ENCODE peak calls at places on chromosomes 16 and 17, in five cellular contexts. One of them, this sample, is unnamed.
A peak's percentile ranks its signal among the peaks of the same experiment; 100 is the strongest.

GRCh38 chr16:24471616-24472015 is 67.8 kb upstream of the RBBP6 start:
- DNase-seq in A549: no peak
- DNase-seq in K562: no peak
- DNase-seq in H1: no peak
- DNase-seq in HepG2: no peak
- DNase-seq in this sample: no peak

GRCh38 chr16:11254913-11255736 is 879 bp downstream of the SOCS1 start:
- DNase-seq in A549: peak; percentile 63
- DNase-seq in K562: peak; percentile 65
- DNase-seq in H1: no peak
- DNase-seq in HepG2: no peak
- DNase-seq in this sample: peak; percentile 52

GRCh38 chr17:74822329-74823175 is 37.1 kb downstream of the GRIN2C start:
- DNase-seq in A549: no peak
- DNase-seq in K562: no peak
- DNase-seq in H1: no peak
- DNase-seq in HepG2: no peak
- DNase-seq in this sample: no peak

GRCh38 chr17:12680407-12680897 is 14.8 kb downstream of the MYOCD start:
- DNase-seq in A549: no peak
- DNase-seq in K562: no peak
- DNase-seq in H1: no peak
- DNase-seq in HepG2: no peak
- DNase-seq in this sample: no peak

GRCh38 chr16:17134586-17134985 is 336.2 kb downstream of the XYLT1 start:
- DNase-seq in A549: no peak
- DNase-seq in K562: no peak
- DNase-seq in H1: no peak
- DNase-seq in HepG2: no peak
- DNase-seq in this sample: no peak

GRCh38 chr17:1630662-1631061 is 2.0 kb upstream of the SLC43A2 start:
- DNase-seq in A549: no peak
- DNase-seq in K562: no peak
- DNase-seq in H1: no peak
- DNase-seq in HepG2: no peak
- DNase-seq in this sample: no peak

GRCh38 chr16:9434659-9435058 is 343.2 kb downstream of the HAPSTR1 start:
- DNase-seq in A549: no peak
- DNase-seq in K562: no peak
- DNase-seq in H1: no peak
- DNase-seq in HepG2: no peak
- DNase-seq in this sample: no peak

GRCh38 chr17:9367186-9367585 is 208.4 kb downstream of the STX8 start:
- DNase-seq in A549: no peak
- DNase-seq in K562: no peak
- DNase-seq in H1: no peak
- DNase-seq in HepG2: no peak
- DNase-seq in this sample: no peak

GRCh38 chr16:47136101-47136820 is 7.5 kb downstream of the NETO2 start:
- DNase-seq in A549: peak; percentile 25
- DNase-seq in K562: no peak
- DNase-seq in H1: no peak
- DNase-seq in HepG2: peak; percentile 13
- DNase-seq in this sample: peak; percentile 91

GRCh38 chr17:29836643-29837042 is 93.4 kb downstream of the SSH2 start:
- DNase-seq in A549: no peak
- DNase-seq in K562: no peak
- DNase-seq in H1: no peak
- DNase-seq in HepG2: no peak
- DNase-seq in this sample: no peak

GRCh38 chr17:32010114-32010513 is 2.9 kb downstream of the LRRC37B start:
- DNase-seq in A549: no peak
- DNase-seq in K562: no peak
- DNase-seq in H1: no peak
- DNase-seq in HepG2: no peak
- DNase-seq in this sample: no peak

GRCh38 chr17:7885357-7886226 is 3.0 kb upstream of the CHD3 start:
- DNase-seq in A549: peak; percentile 48
- DNase-seq in K562: peak; percentile 62
- DNase-seq in H1: no peak
- DNase-seq in HepG2: no peak
- DNase-seq in this sample: peak; percentile 50

GRCh38 chr16:1002399-1003161 is 21.0 kb downstream of the SOX8 start:
- DNase-seq in A549: peak; percentile 90
- DNase-seq in K562: peak; percentile 75
- DNase-seq in H1: no peak
- DNase-seq in HepG2: peak; percentile 49
- DNase-seq in this sample: peak; percentile 81

GRCh38 chr16:50323335-50324011 is 45.3 kb downstream of the BRD7 start:
- DNase-seq in A549: peak; percentile 69
- DNase-seq in K562: no peak
- DNase-seq in H1: no peak
- DNase-seq in HepG2: peak; percentile 50
- DNase-seq in this sample: peak; percentile 46

GRCh38 chr16:4410335-4411075 is 5.9 kb downstream of the CORO7 start:
- DNase-seq in A549: no peak
- DNase-seq in K562: no peak
- DNase-seq in H1: no peak
- DNase-seq in HepG2: no peak
- DNase-seq in this sample: peak; percentile 67

GRCh38 chr16:75298252-75298651 is 46.8 kb upstream of the BCAR1 start:
- DNase-seq in A549: no peak
- DNase-seq in K562: no peak
- DNase-seq in H1: no peak
- DNase-seq in HepG2: no peak
- DNase-seq in this sample: no peak

GRCh38 chr16:35798885-35799426 is 2339.5 kb downstream of the TP53TG3F start:
- DNase-seq in A549: peak; percentile 5
- DNase-seq in K562: no peak
- DNase-seq in H1: no peak
- DNase-seq in HepG2: no peak
- DNase-seq in this sample: no peak

GRCh38 chr17:72378414-72379395 is 257.9 kb downstream of the SOX9 start:
- DNase-seq in A549: no peak
- DNase-seq in K562: no peak
- DNase-seq in H1: no peak
- DNase-seq in HepG2: no peak
- DNase-seq in this sample: no peak

GRCh38 chr17:28926786-28927185 is 23.9 kb upstream of the DHRS13 start:
- DNase-seq in A549: no peak
- DNase-seq in K562: no peak
- DNase-seq in H1: no peak
- DNase-seq in HepG2: no peak
- DNase-seq in this sample: no peak

GRCh38 chr17:45948881-45949624 is 50.0 kb upstream of the STH start:
- DNase-seq in A549: peak; percentile 81
- DNase-seq in K562: peak; percentile 88
- DNase-seq in H1: peak; percentile 39
- DNase-seq in HepG2: peak; percentile 61
- DNase-seq in this sample: peak; percentile 66

GRCh38 chr17:42830971-42831370 is 2.2 kb upstream of the PSME3 start:
- DNase-seq in A549: no peak
- DNase-seq in K562: no peak
- DNase-seq in H1: no peak
- DNase-seq in HepG2: no peak
- DNase-seq in this sample: no peak

GRCh38 chr17:44881145-44881544 is 18.1 kb downstream of the EFTUD2 start:
- DNase-seq in A549: no peak
- DNase-seq in K562: no peak
- DNase-seq in H1: no peak
- DNase-seq in HepG2: no peak
- DNase-seq in this sample: no peak

GRCh38 chr16:83771306-83771942 is 36.4 kb upstream of the HSBP1 start:
- DNase-seq in A549: no peak
- DNase-seq in K562: no peak
- DNase-seq in H1: no peak
- DNase-seq in HepG2: no peak
- DNase-seq in this sample: peak; percentile 78

GRCh38 chr16:1296688-1297412 is 12.6 kb upstream of the UBE2I start:
- DNase-seq in A549: peak; percentile 80
- DNase-seq in K562: no peak
- DNase-seq in H1: no peak
- DNase-seq in HepG2: peak; percentile 87
- DNase-seq in this sample: peak; percentile 16

GRCh38 chr16:63975669-63976068 is 1146.2 kb downstream of the CDH11 start:
- DNase-seq in A549: no peak
- DNase-seq in K562: no peak
- DNase-seq in H1: no peak
- DNase-seq in HepG2: no peak
- DNase-seq in this sample: no peak

GRCh38 chr16:46790599-46791270 is 40.2 kb downstream of the C16orf87 start:
- DNase-seq in A549: no peak
- DNase-seq in K562: no peak
- DNase-seq in H1: no peak
- DNase-seq in HepG2: peak; percentile 9
- DNase-seq in this sample: no peak

GRCh38 chr17:66165537-66166123 is 26.3 kb downstream of the CEP112 start:
- DNase-seq in A549: peak; percentile 72
- DNase-seq in K562: peak; percentile 41
- DNase-seq in H1: no peak
- DNase-seq in HepG2: peak; percentile 67
- DNase-seq in this sample: peak; percentile 72

GRCh38 chr16:55651841-55652824 is 3.7 kb upstream of the SLC6A2 start:
- DNase-seq in A549: no peak
- DNase-seq in K562: no peak
- DNase-seq in H1: no peak
- DNase-seq in HepG2: no peak
- DNase-seq in this sample: no peak

GRCh38 chr17:39801055-39801454 is 63.1 kb downstream of the IKZF3 start:
- DNase-seq in A549: no peak
- DNase-seq in K562: no peak
- DNase-seq in H1: no peak
- DNase-seq in HepG2: no peak
- DNase-seq in this sample: no peak

GRCh38 chr17:21542070-21542469 is 150.3 kb upstream of the KCNJ18 start:
- DNase-seq in A549: no peak
- DNase-seq in K562: no peak
- DNase-seq in H1: no peak
- DNase-seq in HepG2: no peak
- DNase-seq in this sample: no peak

GRCh38 chr16:86854058-86854621 is 275.8 kb downstream of the FOXL1 start:
- DNase-seq in A549: no peak
- DNase-seq in K562: no peak
- DNase-seq in H1: no peak
- DNase-seq in HepG2: no peak
- DNase-seq in this sample: peak; percentile 63

GRCh38 chr16:19830902-19831555 is 53.6 kb downstream of the GPRC5B start:
- DNase-seq in A549: no peak
- DNase-seq in K562: no peak
- DNase-seq in H1: no peak
- DNase-seq in HepG2: no peak
- DNase-seq in this sample: peak; percentile 63

GRCh38 chr16:88993006-88993787 is 16.2 kb upstream of the CBFA2T3 start:
- DNase-seq in A549: no peak
- DNase-seq in K562: peak; percentile 78
- DNase-seq in H1: no peak
- DNase-seq in HepG2: no peak
- DNase-seq in this sample: no peak
- TF ChIP-seq JUN in A549: no peak
- TF ChIP-seq JUN in K562: no peak
- TF ChIP-seq JUN in H1: no peak
- TF ChIP-seq JUN in HepG2: no peak
- TF ChIP-seq JUN in this sample: no peak

GRCh38 chr17:76781056-76781982 is 43.4 kb downstream of the MFSD11 start:
- DNase-seq in A549: no peak
- DNase-seq in K562: no peak
- DNase-seq in H1: no peak
- DNase-seq in HepG2: no peak
- DNase-seq in this sample: no peak
- TF ChIP-seq MAX in A549: no peak
- TF ChIP-seq MAX in K562: no peak
- TF ChIP-seq MAX in H1: no peak
- TF ChIP-seq MAX in HepG2: no peak
- TF ChIP-seq MAX in this sample: no peak

DNA sequence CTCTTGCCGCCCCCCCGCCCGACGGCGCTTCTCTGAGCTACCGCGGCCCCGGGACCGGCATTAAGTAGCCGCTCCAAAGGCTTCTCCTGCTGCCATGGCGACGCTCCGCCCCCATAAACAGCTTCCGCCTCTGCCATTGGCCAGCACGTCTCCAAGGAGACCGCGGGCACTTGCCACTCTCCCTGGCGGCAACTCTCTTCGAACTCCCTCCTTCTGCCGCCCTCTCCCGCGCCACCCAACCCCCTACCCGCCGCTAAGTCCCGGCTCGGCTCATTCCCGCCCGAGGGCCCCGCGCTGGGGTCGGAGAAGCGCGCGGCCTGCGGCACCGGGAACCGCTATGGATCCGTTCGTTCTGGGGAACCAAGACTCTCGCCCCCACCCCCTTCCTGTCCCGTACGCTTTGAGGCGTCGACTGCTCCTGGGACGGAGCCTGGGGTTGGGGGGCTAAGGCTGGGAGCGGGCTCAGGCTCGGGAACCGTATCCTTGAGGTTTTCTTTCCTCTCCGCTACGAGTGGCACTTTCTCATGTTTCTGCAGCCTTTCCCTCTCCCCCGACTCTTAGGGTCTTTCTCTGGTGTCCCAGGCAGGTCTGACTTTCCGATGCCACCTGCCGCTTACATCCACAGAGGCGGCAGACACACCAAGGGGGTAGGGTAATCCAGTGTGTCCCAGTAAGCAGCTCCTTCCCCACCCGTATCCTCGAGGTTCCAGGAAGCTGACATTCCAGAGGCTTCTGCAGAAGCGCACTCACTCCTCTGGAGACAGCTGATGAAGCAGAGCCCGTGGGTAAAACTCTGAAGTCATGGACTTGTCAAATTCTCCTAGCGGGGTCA is at the start of gene FOXJ1:
- DNase-seq in A549: peak; percentile 91
- DNase-seq in K562: peak; percentile 99
- DNase-seq in H1: peak; percentile 88
- DNase-seq in HepG2: peak; percentile 92
- DNase-seq in this sample: peak; percentile 95
- H3K4me1 ChIP-seq in A549: peaks cover 35% of the 10 kb centered on the region
- H3K4me1 ChIP-seq in K562: peaks cover 5% of the 10 kb centered on the region
- H3K4me1 ChIP-seq in H1: peaks cover 59% of the 10 kb centered on the region
- H3K4me1 ChIP-seq in HepG2: peaks cover 80% of the 10 kb centered on the region
- H3K4me1 ChIP-seq in this sample: peaks cover 19% of the 10 kb centered on the region

GRCh38 chr17:82647593-82648164 is 565 bp downstream of the WDR45B start:
- DNase-seq in A549: no peak
- DNase-seq in K562: peak; percentile 84
- DNase-seq in H1: no peak
- DNase-seq in HepG2: no peak
- DNase-seq in this sample: peak; percentile 20
- TF ChIP-seq JUN in A549: peak; percentile 6
- TF ChIP-seq JUN in K562: no peak
- TF ChIP-seq JUN in H1: no peak
- TF ChIP-seq JUN in HepG2: no peak
- TF ChIP-seq JUN in this sample: no peak

GRCh38 chr17:27318633-27319032 is 24.7 kb downstream of the WSB1 start:
- DNase-seq in A549: no peak
- DNase-seq in K562: no peak
- DNase-seq in H1: no peak
- DNase-seq in HepG2: no peak
- DNase-seq in this sample: no peak
- TF ChIP-seq MAX in A549: no peak
- TF ChIP-seq MAX in K562: no peak
- TF ChIP-seq MAX in H1: no peak
- TF ChIP-seq MAX in HepG2: no peak
- TF ChIP-seq MAX in this sample: no peak

This sample was measured in endothelial cell of umbilical vein.